ENCODE peak calls at places on chromosomes 16 and 17, in six cellular contexts. One of them, this sample, is unnamed.

GRCh38 chr16:56195151-56195550 is 3.9 kb downstream of the GNAO1 start:
- ATAC-seq in Right ventricle myocardium superior: no peak
- ATAC-seq in right cardiac atrium: no peak
- ATAC-seq in activated CD8-positive, alpha-beta T cell treated with anti-CD3 and anti-CD28 coated beads, Interleukin-2, amount 10 ng/mL, durations not matched to agents 7 days and 5 days: no peak
- ATAC-seq in activated CD8-positive, alpha-beta memory T cell treated with anti-CD3 and anti-CD28 coated beads, Interleukin-2, amount 10 ng/mL, durations not matched to agents 7 days and 5 days: no peak
- ATAC-seq in stimulated activated naive CD8-positive, alpha-beta T cell treated with anti-CD3 and anti-CD28 coated beads, Interleukin-15, Interleukin-2, amounts not matched to agents 100 U/mL and 50 U/mL, for 24 hours: no peak
- ATAC-seq in this sample: no peak

GRCh38 chr16:81902025-81902424 is 109.2 kb downstream of the SDR42E1 start:
- ATAC-seq in activated CD8-positive, alpha-beta memory T cell treated with anti-CD3 and anti-CD28 coated beads, Interleukin-2, amount 10 ng/mL, durations not matched to agents 7 days and 5 days: no peak
- ATAC-seq in right cardiac atrium: no peak
- ATAC-seq in stimulated activated naive CD8-positive, alpha-beta T cell treated with anti-CD3 and anti-CD28 coated beads, Interleukin-15, Interleukin-2, amounts not matched to agents 100 U/mL and 50 U/mL, for 24 hours: no peak
- ATAC-seq in activated CD8-positive, alpha-beta T cell treated with anti-CD3 and anti-CD28 coated beads, Interleukin-2, amount 10 ng/mL, durations not matched to agents 7 days and 5 days: no peak
- ATAC-seq in Right ventricle myocardium superior: no peak
- ATAC-seq in this sample: no peak

GRCh38 chr16:89732142-89732917 is 11.0 kb downstream of the ZNF276 start:
- ATAC-seq in Right ventricle myocardium superior: no peak
- ATAC-seq in stimulated activated naive CD8-positive, alpha-beta T cell treated with anti-CD3 and anti-CD28 coated beads, Interleukin-15, Interleukin-2, amounts not matched to agents 100 U/mL and 50 U/mL, for 24 hours: no peak
- ATAC-seq in right cardiac atrium: no peak
- ATAC-seq in activated CD8-positive, alpha-beta T cell treated with anti-CD3 and anti-CD28 coated beads, Interleukin-2, amount 10 ng/mL, durations not matched to agents 7 days and 5 days: no peak
- ATAC-seq in activated CD8-positive, alpha-beta memory T cell treated with anti-CD3 and anti-CD28 coated beads, Interleukin-2, amount 10 ng/mL, durations not matched to agents 7 days and 5 days: no peak
- ATAC-seq in this sample: no peak

GRCh38 chr16:68460067-68460466 is 11.8 kb upstream of the SMPD3 start:
- ATAC-seq in right cardiac atrium: no peak
- ATAC-seq in activated CD8-positive, alpha-beta T cell treated with anti-CD3 and anti-CD28 coated beads, Interleukin-2, amount 10 ng/mL, durations not matched to agents 7 days and 5 days: no peak
- ATAC-seq in stimulated activated naive CD8-positive, alpha-beta T cell treated with anti-CD3 and anti-CD28 coated beads, Interleukin-15, Interleukin-2, amounts not matched to agents 100 U/mL and 50 U/mL, for 24 hours: no peak
- ATAC-seq in activated CD8-positive, alpha-beta memory T cell treated with anti-CD3 and anti-CD28 coated beads, Interleukin-2, amount 10 ng/mL, durations not matched to agents 7 days and 5 days: peak; percentile 49
- ATAC-seq in Right ventricle myocardium superior: no peak
- ATAC-seq in this sample: peak; percentile 41

GRCh38 chr16:1256874-1257322 is 1.0 kb downstream of the TPSD1 start:
- ATAC-seq in right cardiac atrium: no peak
- ATAC-seq in activated CD8-positive, alpha-beta T cell treated with anti-CD3 and anti-CD28 coated beads, Interleukin-2, amount 10 ng/mL, durations not matched to agents 7 days and 5 days: no peak
- ATAC-seq in stimulated activated naive CD8-positive, alpha-beta T cell treated with anti-CD3 and anti-CD28 coated beads, Interleukin-15, Interleukin-2, amounts not matched to agents 100 U/mL and 50 U/mL, for 24 hours: no peak
- ATAC-seq in Right ventricle myocardium superior: no peak
- ATAC-seq in activated CD8-positive, alpha-beta memory T cell treated with anti-CD3 and anti-CD28 coated beads, Interleukin-2, amount 10 ng/mL, durations not matched to agents 7 days and 5 days: no peak
- ATAC-seq in this sample: peak; percentile 3

GRCh38 chr16:57700801-57701551 is 6.4 kb downstream of the DRC7 start:
- ATAC-seq in activated CD8-positive, alpha-beta T cell treated with anti-CD3 and anti-CD28 coated beads, Interleukin-2, amount 10 ng/mL, durations not matched to agents 7 days and 5 days: no peak
- ATAC-seq in activated CD8-positive, alpha-beta memory T cell treated with anti-CD3 and anti-CD28 coated beads, Interleukin-2, amount 10 ng/mL, durations not matched to agents 7 days and 5 days: no peak
- ATAC-seq in stimulated activated naive CD8-positive, alpha-beta T cell treated with anti-CD3 and anti-CD28 coated beads, Interleukin-15, Interleukin-2, amounts not matched to agents 100 U/mL and 50 U/mL, for 24 hours: no peak
- ATAC-seq in Right ventricle myocardium superior: no peak
- ATAC-seq in right cardiac atrium: peak; percentile 24
- ATAC-seq in this sample: no peak

GRCh38 chr17:28860363-28860808 is 5.6 kb downstream of the ERAL1 start:
- ATAC-seq in Right ventricle myocardium superior: no peak
- ATAC-seq in right cardiac atrium: no peak
- ATAC-seq in activated CD8-positive, alpha-beta T cell treated with anti-CD3 and anti-CD28 coated beads, Interleukin-2, amount 10 ng/mL, durations not matched to agents 7 days and 5 days: no peak
- ATAC-seq in stimulated activated naive CD8-positive, alpha-beta T cell treated with anti-CD3 and anti-CD28 coated beads, Interleukin-15, Interleukin-2, amounts not matched to agents 100 U/mL and 50 U/mL, for 24 hours: no peak
- ATAC-seq in activated CD8-positive, alpha-beta memory T cell treated with anti-CD3 and anti-CD28 coated beads, Interleukin-2, amount 10 ng/mL, durations not matched to agents 7 days and 5 days: no peak
- ATAC-seq in this sample: no peak

GRCh38 chr16:19997264-19997663 is 76.4 kb downstream of the GPR139 start:
- ATAC-seq in right cardiac atrium: no peak
- ATAC-seq in Right ventricle myocardium superior: no peak
- ATAC-seq in activated CD8-positive, alpha-beta memory T cell treated with anti-CD3 and anti-CD28 coated beads, Interleukin-2, amount 10 ng/mL, durations not matched to agents 7 days and 5 days: no peak
- ATAC-seq in stimulated activated naive CD8-positive, alpha-beta T cell treated with anti-CD3 and anti-CD28 coated beads, Interleukin-15, Interleukin-2, amounts not matched to agents 100 U/mL and 50 U/mL, for 24 hours: no peak
- ATAC-seq in activated CD8-positive, alpha-beta T cell treated with anti-CD3 and anti-CD28 coated beads, Interleukin-2, amount 10 ng/mL, durations not matched to agents 7 days and 5 days: no peak
- ATAC-seq in this sample: no peak

GRCh38 chr16:9251026-9251425 is 159.6 kb downstream of the HAPSTR1 start:
- ATAC-seq in Right ventricle myocardium superior: no peak
- ATAC-seq in right cardiac atrium: no peak
- ATAC-seq in stimulated activated naive CD8-positive, alpha-beta T cell treated with anti-CD3 and anti-CD28 coated beads, Interleukin-15, Interleukin-2, amounts not matched to agents 100 U/mL and 50 U/mL, for 24 hours: no peak
- ATAC-seq in activated CD8-positive, alpha-beta memory T cell treated with anti-CD3 and anti-CD28 coated beads, Interleukin-2, amount 10 ng/mL, durations not matched to agents 7 days and 5 days: no peak
- ATAC-seq in activated CD8-positive, alpha-beta T cell treated with anti-CD3 and anti-CD28 coated beads, Interleukin-2, amount 10 ng/mL, durations not matched to agents 7 days and 5 days: no peak
- ATAC-seq in this sample: no peak

GRCh38 chr16:87043273-87044030 is 273.7 kb downstream of the C16orf95 start:
- ATAC-seq in activated CD8-positive, alpha-beta memory T cell treated with anti-CD3 and anti-CD28 coated beads, Interleukin-2, amount 10 ng/mL, durations not matched to agents 7 days and 5 days: no peak
- ATAC-seq in activated CD8-positive, alpha-beta T cell treated with anti-CD3 and anti-CD28 coated beads, Interleukin-2, amount 10 ng/mL, durations not matched to agents 7 days and 5 days: no peak
- ATAC-seq in right cardiac atrium: peak; percentile 53
- ATAC-seq in Right ventricle myocardium superior: peak; percentile 83
- ATAC-seq in stimulated activated naive CD8-positive, alpha-beta T cell treated with anti-CD3 and anti-CD28 coated beads, Interleukin-15, Interleukin-2, amounts not matched to agents 100 U/mL and 50 U/mL, for 24 hours: no peak
- ATAC-seq in this sample: no peak

GRCh38 chr17:37417852-37418251 is 11.2 kb downstream of the TADA2A start:
- ATAC-seq in right cardiac atrium: no peak
- ATAC-seq in stimulated activated naive CD8-positive, alpha-beta T cell treated with anti-CD3 and anti-CD28 coated beads, Interleukin-15, Interleukin-2, amounts not matched to agents 100 U/mL and 50 U/mL, for 24 hours: no peak
- ATAC-seq in activated CD8-positive, alpha-beta memory T cell treated with anti-CD3 and anti-CD28 coated beads, Interleukin-2, amount 10 ng/mL, durations not matched to agents 7 days and 5 days: no peak
- ATAC-seq in Right ventricle myocardium superior: no peak
- ATAC-seq in activated CD8-positive, alpha-beta T cell treated with anti-CD3 and anti-CD28 coated beads, Interleukin-2, amount 10 ng/mL, durations not matched to agents 7 days and 5 days: no peak
- ATAC-seq in this sample: no peak

GRCh38 chr17:41917192-41917591 is 1.6 kb downstream of the ACLY start:
- ATAC-seq in activated CD8-positive, alpha-beta memory T cell treated with anti-CD3 and anti-CD28 coated beads, Interleukin-2, amount 10 ng/mL, durations not matched to agents 7 days and 5 days: no peak
- ATAC-seq in Right ventricle myocardium superior: no peak
- ATAC-seq in stimulated activated naive CD8-positive, alpha-beta T cell treated with anti-CD3 and anti-CD28 coated beads, Interleukin-15, Interleukin-2, amounts not matched to agents 100 U/mL and 50 U/mL, for 24 hours: no peak
- ATAC-seq in right cardiac atrium: no peak
- ATAC-seq in activated CD8-positive, alpha-beta T cell treated with anti-CD3 and anti-CD28 coated beads, Interleukin-2, amount 10 ng/mL, durations not matched to agents 7 days and 5 days: no peak
- ATAC-seq in this sample: no peak

GRCh38 chr17:78414178-78415162 is 36.0 kb downstream of the PGS1 start:
- ATAC-seq in stimulated activated naive CD8-positive, alpha-beta T cell treated with anti-CD3 and anti-CD28 coated beads, Interleukin-15, Interleukin-2, amounts not matched to agents 100 U/mL and 50 U/mL, for 24 hours: peak; percentile 41
- ATAC-seq in Right ventricle myocardium superior: no peak
- ATAC-seq in activated CD8-positive, alpha-beta memory T cell treated with anti-CD3 and anti-CD28 coated beads, Interleukin-2, amount 10 ng/mL, durations not matched to agents 7 days and 5 days: peak; percentile 68
- ATAC-seq in activated CD8-positive, alpha-beta T cell treated with anti-CD3 and anti-CD28 coated beads, Interleukin-2, amount 10 ng/mL, durations not matched to agents 7 days and 5 days: peak; percentile 62
- ATAC-seq in right cardiac atrium: no peak
- ATAC-seq in this sample: no peak

This sample was measured in stimulated activated memory B cell treated with anti-CD40 and anti-IgM and Interleukin-4, amounts not matched to agents 10 μg/mL and 1 μg/mL and 100 μg/mL, for 72 hours.